ENCODE peak calls at places on chromosomes 5 and 9, in five cellular contexts. One of them, this sample, is unnamed. For H3K9me3 and H3K4me1, the result is how much of the 10 kb centered on the place peaks cover.

GRCh38 chr5:56669534-56670483 is 145.5 kb upstream of the MAP3K1 start:
- DNase-seq in testis: no peak
- DNase-seq in naive thymus-derived CD4-positive, alpha-beta T cell: no peak
- DNase-seq in lower lobe of right lung: peak
- DNase-seq in GM23248: no peak
- DNase-seq in this sample: peak

GRCh38 chr5:104635216-104635615 is 1072.6 kb upstream of the NUDT12 start:
- DNase-seq in naive thymus-derived CD4-positive, alpha-beta T cell: no peak
- DNase-seq in lower lobe of right lung: no peak
- DNase-seq in GM23248: no peak
- DNase-seq in testis: no peak
- DNase-seq in this sample: no peak

GRCh38 chr9:7238244-7238637 is 480.5 kb downstream of the KDM4C start:
- DNase-seq in naive thymus-derived CD4-positive, alpha-beta T cell: no peak
- DNase-seq in lower lobe of right lung: no peak
- DNase-seq in GM23248: no peak
- DNase-seq in testis: no peak
- DNase-seq in this sample: no peak

GRCh38 chr5:174419523-174420132 is 304.8 kb upstream of the MSX2 start:
- DNase-seq in GM23248: peak
- DNase-seq in naive thymus-derived CD4-positive, alpha-beta T cell: peak
- DNase-seq in testis: peak
- DNase-seq in lower lobe of right lung: peak
- DNase-seq in this sample: peak

GRCh38 chr5:60972225-60972624 is 27.2 kb downstream of the NDUFAF2 start:
- DNase-seq in testis: no peak
- DNase-seq in lower lobe of right lung: no peak
- DNase-seq in GM23248: no peak
- DNase-seq in naive thymus-derived CD4-positive, alpha-beta T cell: no peak
- DNase-seq in this sample: no peak

GRCh38 chr5:23930985-23931384 is 423.6 kb downstream of the PRDM9 start:
- DNase-seq in GM23248: no peak
- DNase-seq in testis: no peak
- DNase-seq in naive thymus-derived CD4-positive, alpha-beta T cell: no peak
- DNase-seq in lower lobe of right lung: no peak
- DNase-seq in this sample: no peak

GRCh38 chr9:137952976-137953666 is 75.5 kb downstream of the CACNA1B start:
- DNase-seq in lower lobe of right lung: no peak
- DNase-seq in naive thymus-derived CD4-positive, alpha-beta T cell: no peak
- DNase-seq in GM23248: no peak
- DNase-seq in testis: peak
- DNase-seq in this sample: no peak

GRCh38 chr9:93567271-93567959 is 9.0 kb upstream of the PHF2 start:
- DNase-seq in lower lobe of right lung: peak
- DNase-seq in naive thymus-derived CD4-positive, alpha-beta T cell: no peak
- DNase-seq in testis: peak
- DNase-seq in GM23248: peak
- DNase-seq in this sample: peak

GRCh38 chr5:32984851-32985250 is 273.7 kb downstream of the NPR3 start:
- DNase-seq in naive thymus-derived CD4-positive, alpha-beta T cell: no peak
- DNase-seq in lower lobe of right lung: no peak
- DNase-seq in GM23248: peak
- DNase-seq in testis: no peak
- DNase-seq in this sample: no peak

GRCh38 chr9:117034862-117035261 is 347.8 kb downstream of the TRIM32 start:
- DNase-seq in GM23248: peak
- DNase-seq in lower lobe of right lung: no peak
- DNase-seq in testis: peak
- DNase-seq in naive thymus-derived CD4-positive, alpha-beta T cell: no peak
- DNase-seq in this sample: no peak

GRCh38 chr9:128149951-128150593 is 819 bp downstream of the LCN2 start:
- DNase-seq in testis: no peak
- DNase-seq in naive thymus-derived CD4-positive, alpha-beta T cell: no peak
- DNase-seq in lower lobe of right lung: peak
- DNase-seq in GM23248: no peak
- DNase-seq in this sample: no peak

GRCh38 chr5:5473224-5473623 is 50.7 kb downstream of the ICE1 start:
- DNase-seq in testis: no peak
- DNase-seq in GM23248: peak
- DNase-seq in naive thymus-derived CD4-positive, alpha-beta T cell: no peak
- DNase-seq in lower lobe of right lung: no peak
- DNase-seq in this sample: no peak

GRCh38 chr5:178590141-178590923 is at the start of gene COL23A1:
- DNase-seq in lower lobe of right lung: peak
- DNase-seq in testis: peak
- DNase-seq in GM23248: peak
- DNase-seq in naive thymus-derived CD4-positive, alpha-beta T cell: peak
- DNase-seq in this sample: peak

GRCh38 chr9:117715411-117715989 is 11.3 kb downstream of the TLR4 start:
- DNase-seq in naive thymus-derived CD4-positive, alpha-beta T cell: no peak
- DNase-seq in testis: no peak
- DNase-seq in lower lobe of right lung: no peak
- DNase-seq in GM23248: peak
- DNase-seq in this sample: no peak

GRCh38 chr9:12935714-12936113 is 160.9 kb downstream of the LURAP1L start:
- DNase-seq in lower lobe of right lung: no peak
- DNase-seq in testis: no peak
- DNase-seq in naive thymus-derived CD4-positive, alpha-beta T cell: no peak
- DNase-seq in GM23248: peak
- DNase-seq in this sample: no peak

GRCh38 chr5:1524481-1524798 is 680 bp upstream of the LPCAT1 start:
- DNase-seq in testis: peak
- DNase-seq in lower lobe of right lung: no peak
- DNase-seq in GM23248: peak
- DNase-seq in naive thymus-derived CD4-positive, alpha-beta T cell: no peak
- DNase-seq in this sample: no peak

GRCh38 chr5:95611396-95611795 is 8.5 kb upstream of the GPR150 start:
- DNase-seq in testis: no peak
- DNase-seq in GM23248: no peak
- DNase-seq in naive thymus-derived CD4-positive, alpha-beta T cell: no peak
- DNase-seq in lower lobe of right lung: no peak
- DNase-seq in this sample: no peak

GRCh38 chr9:13932472-13933267 is 381.3 kb downstream of the NFIB start:
- DNase-seq in testis: no peak
- DNase-seq in lower lobe of right lung: no peak
- DNase-seq in GM23248: no peak
- DNase-seq in naive thymus-derived CD4-positive, alpha-beta T cell: no peak
- DNase-seq in this sample: no peak

GRCh38 chr9:136626066-136626725 is 36.5 kb upstream of the EGFL7 start:
- DNase-seq in naive thymus-derived CD4-positive, alpha-beta T cell: no peak
- DNase-seq in GM23248: no peak
- DNase-seq in testis: no peak
- DNase-seq in lower lobe of right lung: no peak
- DNase-seq in this sample: no peak
- H3K27ac ChIP-seq in naive thymus-derived CD4-positive, alpha-beta T cell: no peak
- H3K27ac ChIP-seq in GM23248: no peak
- H3K27ac ChIP-seq in testis: no peak
- H3K27ac ChIP-seq in lower lobe of right lung: peak
- H3K27ac ChIP-seq in this sample: no peak

GRCh38 chr9:135810806-135811575 is 96.4 kb downstream of the CAMSAP1 start:
- DNase-seq in naive thymus-derived CD4-positive, alpha-beta T cell: no peak
- DNase-seq in GM23248: no peak
- DNase-seq in lower lobe of right lung: peak
- DNase-seq in testis: no peak
- DNase-seq in this sample: no peak
- H3K9me3 ChIP-seq in naive thymus-derived CD4-positive, alpha-beta T cell: under half
- H3K9me3 ChIP-seq in GM23248: under half
- H3K9me3 ChIP-seq in lower lobe of right lung: under half
- H3K9me3 ChIP-seq in testis: under half
- H3K9me3 ChIP-seq in this sample: under half

GRCh38 chr5:72505026-72505425 is 2.2 kb downstream of the ZNF366 start:
- DNase-seq in lower lobe of right lung: no peak
- DNase-seq in naive thymus-derived CD4-positive, alpha-beta T cell: no peak
- DNase-seq in GM23248: no peak
- DNase-seq in testis: no peak
- DNase-seq in this sample: no peak

GRCh38 chr5:72506150-72506549 is 1.1 kb downstream of the ZNF366 start:
- DNase-seq in GM23248: no peak
- DNase-seq in lower lobe of right lung: no peak
- DNase-seq in naive thymus-derived CD4-positive, alpha-beta T cell: no peak
- DNase-seq in testis: no peak
- DNase-seq in this sample: no peak

GRCh38 chr5:72503888-72504491 is 3.2 kb downstream of the ZNF366 start:
- DNase-seq in GM23248: peak
- DNase-seq in testis: no peak
- DNase-seq in naive thymus-derived CD4-positive, alpha-beta T cell: no peak
- DNase-seq in lower lobe of right lung: no peak
- DNase-seq in this sample: peak

GRCh38 chr5:72507360-72508238 is at the start of gene ZNF366:
- DNase-seq in lower lobe of right lung: no peak
- DNase-seq in naive thymus-derived CD4-positive, alpha-beta T cell: no peak
- DNase-seq in GM23248: no peak
- DNase-seq in testis: no peak
- DNase-seq in this sample: peak

DNA sequence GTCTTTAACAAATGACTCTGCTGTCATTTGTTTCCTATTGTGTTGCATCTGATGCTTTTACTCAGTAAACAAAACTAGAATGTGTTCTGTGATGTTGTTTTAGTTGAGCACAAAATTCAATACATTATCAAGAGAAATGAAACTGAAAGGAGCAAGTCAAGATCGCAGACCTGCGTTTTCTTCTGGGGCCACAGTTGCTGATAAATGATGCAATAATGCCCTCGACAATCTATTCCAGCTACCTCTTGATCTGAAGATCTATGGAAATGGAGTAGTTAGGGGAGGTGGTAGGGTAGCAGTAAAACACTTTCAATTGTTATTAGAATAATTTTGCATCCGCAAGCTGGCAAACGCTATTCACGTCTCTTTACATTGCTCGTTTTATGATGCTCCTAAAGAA is 1.7 kb downstream of the ZNF366 start:
- DNase-seq in testis: no peak
- DNase-seq in naive thymus-derived CD4-positive, alpha-beta T cell: no peak
- DNase-seq in lower lobe of right lung: no peak
- DNase-seq in GM23248: no peak
- DNase-seq in this sample: no peak
- H3K4me1 ChIP-seq in testis: under half
- H3K4me1 ChIP-seq in naive thymus-derived CD4-positive, alpha-beta T cell: under half
- H3K4me1 ChIP-seq in lower lobe of right lung: under half
- H3K4me1 ChIP-seq in GM23248: under half
- H3K4me1 ChIP-seq in this sample: under half

DNA sequence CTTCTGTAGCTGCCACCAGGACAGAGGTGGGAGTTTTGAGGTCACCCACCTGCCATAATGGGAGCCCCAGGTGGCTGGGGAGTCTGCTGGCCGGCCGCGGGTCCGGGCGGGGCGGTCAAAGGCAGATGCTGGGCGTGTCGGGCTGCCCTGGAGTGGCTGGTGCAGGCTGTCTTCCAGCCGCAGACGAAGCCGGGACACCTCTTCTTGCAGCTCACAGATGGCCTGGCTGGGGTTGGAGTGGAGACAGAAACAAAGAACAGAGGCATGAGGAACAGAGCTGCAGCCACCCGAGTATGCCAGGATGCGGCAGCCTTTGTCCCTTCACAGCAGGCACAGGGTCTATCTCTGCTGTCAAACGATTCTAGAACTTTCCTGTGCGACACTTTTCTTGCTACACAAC is 18.0 kb downstream of the ORM2 start:
- DNase-seq in naive thymus-derived CD4-positive, alpha-beta T cell: no peak
- DNase-seq in testis: no peak
- DNase-seq in GM23248: no peak
- DNase-seq in lower lobe of right lung: no peak
- DNase-seq in this sample: no peak
- H3K27ac ChIP-seq in naive thymus-derived CD4-positive, alpha-beta T cell: peak
- H3K27ac ChIP-seq in testis: no peak
- H3K27ac ChIP-seq in GM23248: no peak
- H3K27ac ChIP-seq in lower lobe of right lung: no peak
- H3K27ac ChIP-seq in this sample: no peak

DNA sequence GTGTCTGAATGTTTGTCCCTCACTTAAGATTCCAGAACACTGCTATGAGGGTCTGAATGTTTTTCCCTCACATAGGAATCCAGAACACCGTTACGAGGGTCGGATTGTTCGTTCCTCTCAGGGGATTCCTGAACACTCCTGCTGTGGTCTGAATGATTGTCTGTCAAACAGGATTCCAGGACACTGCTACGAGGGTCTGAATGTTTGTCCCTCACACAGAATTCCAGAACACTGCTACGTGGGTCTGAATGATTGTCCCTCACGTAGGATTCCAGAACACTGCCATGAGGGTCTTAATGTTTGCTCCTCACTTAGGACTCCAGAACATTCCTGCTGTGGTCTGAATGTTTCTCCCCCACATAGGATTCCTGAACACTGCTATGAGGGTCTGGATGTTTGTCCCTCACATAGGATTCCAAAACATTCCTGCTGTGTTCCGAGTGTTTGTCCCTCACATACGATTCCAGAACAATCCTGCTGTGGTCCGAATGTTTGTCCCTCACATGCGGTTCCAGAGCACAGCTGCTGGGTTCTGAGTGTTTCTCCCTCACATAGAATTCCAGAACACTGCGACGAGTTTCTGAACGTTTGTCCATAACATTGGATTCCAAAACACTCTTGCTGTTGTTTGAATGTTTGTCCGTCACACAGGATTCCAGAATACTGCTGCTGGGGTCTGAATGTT is 199.5 kb downstream of the FOXD4L6 start:
- DNase-seq in lower lobe of right lung: no peak
- DNase-seq in GM23248: no peak
- DNase-seq in testis: no peak
- DNase-seq in naive thymus-derived CD4-positive, alpha-beta T cell: no peak
- DNase-seq in this sample: no peak
- H3K9me3 ChIP-seq in lower lobe of right lung: half or more
- H3K9me3 ChIP-seq in GM23248: under half
- H3K9me3 ChIP-seq in testis: under half
- H3K9me3 ChIP-seq in naive thymus-derived CD4-positive, alpha-beta T cell: under half
- H3K9me3 ChIP-seq in this sample: under half

This sample was measured in thyroid gland.